ENCODE peak calls at places on chromosomes 12 and 14, in nine cellular contexts. L is progenitor cell of endocrine pancreas; T is retinal pigment epithelial cell; W is HL-60; O is M059J; Y is RKO; C is AG10803; P is stimulated activated CD8-positive, alpha-beta memory T cell treated with anti-CD3 and anti-CD28 coated beads, Interleukin-12 subunit alpha, Interleukin-12 subunit beta, amount 100 ng/mL, for 4 hours; M is amygdala. A is an unnamed sample.
A peak's percentile ranks its signal among the peaks of the same experiment; 100 is the strongest.

GRCh38 chr12:79692860-79693605 is 2.3 kb upstream of the PAWR start:
- DNase-seq in L (no peak), T (no peak), W (no peak), O (peak; percentile 32), Y (no peak), C (peak; percentile 58), P (no peak), M (no peak), A (no peak)

GRCh38 chr14:36976571-36977023 is 195.8 kb downstream of the SLC25A21 start:
- DNase-seq in L (no peak), T (no peak), W (peak; percentile 85), O (peak; percentile 53), Y (no peak), C (peak; percentile 53), P (no peak), M (no peak), A (no peak)

GRCh38 chr14:30214456-30215090 is 286.9 kb upstream of the PRKD1 start:
- DNase-seq in L (no peak), T (no peak), W (peak; percentile 41), O (peak; percentile 69), Y (peak; percentile 63), C (peak; percentile 77), P (no peak), M (no peak), A (peak; percentile 45)

GRCh38 chr12:109738209-109738608 is 24.6 kb downstream of the FAM222A start:
- DNase-seq in L (peak; percentile 6), T (no peak), W (no peak), O (no peak), Y (no peak), C (no peak), P (no peak), M (no peak), A (no peak)

GRCh38 chr12:46299846-46300245 is 31.0 kb upstream of the SLC38A1 start:
- DNase-seq in L (no peak), T (no peak), W (no peak), O (no peak), Y (no peak), C (no peak), P (no peak), M (no peak), A (no peak)

GRCh38 chr14:64937821-64938193 is 4.7 kb downstream of the GPX2 start:
- DNase-seq in L (no peak), T (no peak), W (no peak), O (peak; percentile 10), Y (peak; percentile 25), C (peak; percentile 8), P (no peak), M (no peak), A (no peak)

GRCh38 chr12:13095266-13095995 is 8.0 kb downstream of the GSG1 start:
- DNase-seq in L (no peak), T (no peak), W (no peak), O (no peak), Y (no peak), C (no peak), P (no peak), M (no peak), A (no peak)

GRCh38 chr12:81332054-81332453 is 254.2 kb downstream of the ACSS3 start:
- DNase-seq in L (no peak), T (peak; percentile 54), W (no peak), O (no peak), Y (no peak), C (no peak), P (no peak), M (no peak), A (no peak)

GRCh38 chr12:6116481-6117021 is 7.9 kb downstream of the VWF start:
- DNase-seq in L (no peak), T (no peak), W (no peak), O (peak; percentile 76), Y (no peak), C (no peak), P (no peak), M (no peak), A (no peak)

GRCh38 chr14:76546426-76547221 is 170.7 kb downstream of the ESRRB start:
- DNase-seq in L (peak; percentile 18), T (no peak), W (peak; percentile 1), O (peak; percentile 9), Y (peak; percentile 20), C (no peak), P (no peak), M (no peak), A (peak; percentile 11)

GRCh38 chr12:56121204-56121870 is 3.3 kb downstream of the ZC3H10 start:
- DNase-seq in L (no peak), T (no peak), W (no peak), O (no peak), Y (no peak), C (no peak), P (no peak), M (no peak), A (no peak)

GRCh38 chr14:80300351-80300750 is 89.0 kb upstream of the DIO2 start:
- DNase-seq in L (no peak), T (no peak), W (no peak), O (no peak), Y (no peak), C (no peak), P (no peak), M (no peak), A (no peak)

GRCh38 chr14:90758028-90758889 is 58.0 kb downstream of the TTC7B start:
- DNase-seq in L (peak; percentile 95), T (peak; percentile 56), W (peak; percentile 84), O (peak; percentile 79), Y (peak; percentile 95), C (peak; percentile 84), P (peak; percentile 93), M (peak; percentile 84), A (peak; percentile 80)

GRCh38 chr12:57744194-57744776 is 554 bp upstream of the TSPAN31 start:
- DNase-seq in L (no peak), T (no peak), W (peak; percentile 78), O (no peak), Y (peak; percentile 87), C (peak; percentile 82), P (peak; percentile 60), M (no peak), A (no peak)

GRCh38 chr12:45644521-45644920 is 85.0 kb upstream of the ARID2 start:
- DNase-seq in L (no peak), T (no peak), W (peak; percentile 91), O (peak; percentile 22), Y (peak; percentile 14), C (peak; percentile 40), P (no peak), M (no peak), A (no peak)

GRCh38 chr12:5756443-5756842 is 188.6 kb downstream of the ANO2 start:
- DNase-seq in L (no peak), T (no peak), W (no peak), O (no peak), Y (no peak), C (no peak), P (no peak), M (no peak), A (no peak)

GRCh38 chr12:6507102-6507998 is 13.4 kb downstream of the NCAPD2 start:
- DNase-seq in L (no peak), T (peak; percentile 7), W (no peak), O (no peak), Y (no peak), C (no peak), P (no peak), M (no peak), A (no peak)

GRCh38 chr12:53105256-53105655 is 2.0 kb downstream of the SOAT2 start:
- DNase-seq in L (no peak), T (no peak), W (no peak), O (no peak), Y (no peak), C (no peak), P (no peak), M (no peak), A (no peak)

GRCh38 chr14:99574099-99574880 is 29.7 kb downstream of the CCDC85C start:
- DNase-seq in L (no peak), T (peak; percentile 72), W (no peak), O (peak; percentile 80), Y (no peak), C (peak; percentile 66), P (no peak), M (no peak), A (no peak)

GRCh38 chr12:103105971-103106597 is 148.6 kb downstream of the ASCL1 start:
- DNase-seq in L (no peak), T (no peak), W (no peak), O (no peak), Y (no peak), C (no peak), P (no peak), M (no peak), A (no peak)

GRCh38 chr12:117100251-117100650 is 1.0 kb upstream of the TESC start:
- DNase-seq in L (no peak), T (no peak), W (peak; percentile 48), O (peak; percentile 13), Y (peak; percentile 63), C (no peak), P (no peak), M (no peak), A (no peak)

GRCh38 chr12:57091633-57092528 is 3.0 kb downstream of the NAB2 start:
- DNase-seq in L (no peak), T (no peak), W (no peak), O (no peak), Y (no peak), C (no peak), P (no peak), M (no peak), A (no peak)

GRCh38 chr12:3594966-3595365 is 104.0 kb downstream of the PRMT8 start:
- DNase-seq in L (no peak), T (no peak), W (no peak), O (no peak), Y (no peak), C (no peak), P (no peak), M (no peak), A (no peak)

GRCh38 chr12:47021298-47021697 is 58.1 kb upstream of the PCED1B start:
- DNase-seq in L (no peak), T (no peak), W (peak; percentile 15), O (peak; percentile 91), Y (peak; percentile 93), C (peak; percentile 89), P (no peak), M (no peak), A (peak; percentile 53)

GRCh38 chr14:93132472-93133065 is 16.8 kb upstream of the ITPK1 start:
- DNase-seq in L (no peak), T (no peak), W (peak; percentile 57), O (peak; percentile 44), Y (peak; percentile 47), C (peak; percentile 29), P (no peak), M (no peak), A (peak; percentile 38)

GRCh38 chr12:111932241-111932640 is 80.7 kb downstream of the TMEM116 start:
- DNase-seq in L (no peak), T (no peak), W (no peak), O (no peak), Y (no peak), C (no peak), P (no peak), M (no peak), A (no peak)

GRCh38 chr12:106096376-106096775 is 42.4 kb downstream of the NUAK1 start:
- DNase-seq in L (no peak), T (no peak), W (no peak), O (no peak), Y (no peak), C (peak; percentile 80), P (no peak), M (no peak), A (no peak)

GRCh38 chr12:109827080-109827479 is 6.1 kb downstream of the TRPV4 start:
- DNase-seq in L (no peak), T (no peak), W (no peak), O (no peak), Y (no peak), C (no peak), P (no peak), M (no peak), A (no peak)

GRCh38 chr14:98368214-98368613 is 903.8 kb downstream of the BCL11B start:
- DNase-seq in L (no peak), T (no peak), W (no peak), O (no peak), Y (no peak), C (no peak), P (no peak), M (no peak), A (no peak)

GRCh38 chr12:124292385-124292784 is 2.5 kb upstream of the RFLNA start:
- DNase-seq in L (no peak), T (no peak), W (no peak), O (no peak), Y (no peak), C (no peak), P (no peak), M (no peak), A (no peak)

GRCh38 chr12:131810672-131811071 is 17.5 kb upstream of the MMP17 start:
- DNase-seq in L (no peak), T (no peak), W (no peak), O (no peak), Y (no peak), C (no peak), P (no peak), M (no peak), A (no peak)